ENCODE peak calls at places on chromosomes 13 and 19, in nine cellular contexts. G is HepG2, R is stomach, P is HCT116, U is adrenal gland, H is K562, Z is lower leg skin, K is IMR-90, J is heart left ventricle. T is an unnamed sample.

GRCh38 chr13:48334534-48335127 is 31.1 kb downstream of the RB1 start:
- DNase-seq in G (peak; percentile 36), R (no peak), P (peak; percentile 19), U (no peak), H (peak; percentile 7), Z (no peak), K (peak; percentile 45), J (no peak), T (peak; percentile 62)

GRCh38 chr13:74287672-74288169 is 153.5 kb upstream of the KLF12 start:
- DNase-seq in G (peak; percentile 89), R (peak; percentile 90), P (no peak), U (peak; percentile 51), H (no peak), Z (peak; percentile 42), K (peak; percentile 64), J (peak; percentile 80), T (peak; percentile 21)

GRCh38 chr13:28100149-28101121 is at the start of gene FLT3:
- DNase-seq in G (no peak), R (peak; percentile 37), P (peak; percentile 51), U (no peak), H (no peak), Z (no peak), K (peak; percentile 38), J (peak; percentile 21), T (peak; percentile 99)

GRCh38 chr13:95713651-95714050 is 36.7 kb downstream of the DNAJC3 start:
- DNase-seq in G (no peak), R (no peak), P (no peak), U (no peak), H (no peak), Z (no peak), K (peak; percentile 27), J (no peak), T (no peak)

GRCh38 chr19:14325134-14325533 is 56.1 kb upstream of the ADGRE5 start:
- DNase-seq in G (no peak), R (no peak), P (no peak), U (no peak), H (no peak), Z (no peak), K (no peak), J (no peak), T (no peak)

GRCh38 chr13:113765241-113765910 is 6.3 kb downstream of the TMEM255B start:
- DNase-seq in G (no peak), R (no peak), P (no peak), U (no peak), H (peak; percentile 30), Z (no peak), K (no peak), J (peak; percentile 3), T (no peak)

GRCh38 chr19:16342002-16342715 is 17.5 kb downstream of the KLF2 start:
- DNase-seq in G (no peak), R (no peak), P (no peak), U (no peak), H (no peak), Z (peak; percentile 63), K (no peak), J (peak; percentile 67), T (peak; percentile 57)

GRCh38 chr13:80164451-80164850 is 176.5 kb downstream of the SPRY2 start:
- DNase-seq in G (no peak), R (no peak), P (no peak), U (no peak), H (no peak), Z (no peak), K (no peak), J (no peak), T (no peak)

GRCh38 chr19:38404858-38405257 is 2.0 kb downstream of the FAM98C start:
- DNase-seq in G (no peak), R (no peak), P (no peak), U (no peak), H (no peak), Z (no peak), K (no peak), J (no peak), T (no peak)

GRCh38 chr13:27619093-27619705 is 1.1 kb downstream of the LNX2 start:
- DNase-seq in G (peak; percentile 34), R (no peak), P (no peak), U (no peak), H (no peak), Z (no peak), K (peak; percentile 55), J (no peak), T (peak; percentile 9)

DNA sequence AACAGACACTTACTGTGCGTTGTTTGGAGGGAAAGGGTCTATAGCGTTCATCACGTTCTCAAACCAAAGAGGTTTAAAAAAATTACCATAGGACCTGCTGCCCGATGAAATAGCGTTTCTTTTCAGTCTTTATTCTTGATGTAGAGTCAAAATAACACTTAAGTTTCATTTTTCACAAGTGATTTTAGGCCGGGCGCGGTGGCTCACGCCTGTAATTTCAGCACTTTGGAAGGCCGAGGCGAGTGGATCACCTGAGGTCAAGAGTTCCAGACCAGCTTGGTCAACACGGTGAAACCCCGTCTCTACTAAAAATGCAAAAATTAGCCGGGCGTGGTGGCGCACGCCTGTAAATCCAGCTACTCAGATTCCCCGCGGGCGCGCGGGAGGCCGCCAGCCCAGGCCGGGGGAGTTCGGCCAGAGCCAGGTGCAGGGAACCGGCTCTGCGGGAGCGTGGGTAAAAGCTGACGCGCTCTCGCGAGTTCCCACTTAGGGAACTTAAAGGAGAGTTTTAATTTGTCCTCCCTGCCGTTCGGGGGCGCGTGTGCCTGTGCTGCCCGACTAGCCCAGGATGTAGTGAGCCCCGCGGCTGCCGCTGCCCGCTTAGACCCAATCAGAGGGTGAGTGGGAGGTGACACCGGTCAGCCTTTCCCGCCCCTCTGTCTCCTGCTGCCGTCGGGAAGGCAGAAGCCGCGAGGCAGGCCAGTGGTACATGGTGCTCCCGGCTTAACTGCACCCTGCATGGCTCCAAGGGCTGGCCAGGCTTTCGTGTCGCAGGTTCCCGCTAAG is 35.8 kb upstream of the NEK3 start:
- DNase-seq in G (no peak), R (peak; percentile 79), P (no peak), U (peak; percentile 74), H (no peak), Z (peak; percentile 59), K (peak; percentile 50), J (peak; percentile 83), T (no peak)
- TF ChIP-seq CTCF in G (no peak), R (no peak), P (no peak), U (no peak), H (no peak), Z (no peak), K (no peak), J (no peak), T (no peak)

GRCh38 chr19:53868892-53869804 is 1.5 kb downstream of the MYADM start:
- DNase-seq in G (peak; percentile 82), R (peak; percentile 90), P (peak; percentile 61), U (peak; percentile 81), H (peak; percentile 95), Z (peak; percentile 81), K (peak; percentile 84), J (peak; percentile 92), T (peak; percentile 95)
- TF ChIP-seq POLR2A in G (peak; percentile 57), R (no peak), P (no peak), U (peak; percentile 9), H (peak; percentile 72), Z (peak; percentile 37), K (peak; percentile 80), J (peak; percentile 60), T (peak; percentile 11)

GRCh38 chr19:56764296-56764695 is 76.2 kb downstream of the PEG3 start:
- DNase-seq in G (peak; percentile 13), R (no peak), P (no peak), U (no peak), H (no peak), Z (no peak), K (no peak), J (no peak), T (no peak)
- TF ChIP-seq CTCF in G (peak; percentile 49), R (no peak), P (no peak), U (no peak), H (no peak), Z (no peak), K (no peak), J (no peak), T (no peak)

DNA sequence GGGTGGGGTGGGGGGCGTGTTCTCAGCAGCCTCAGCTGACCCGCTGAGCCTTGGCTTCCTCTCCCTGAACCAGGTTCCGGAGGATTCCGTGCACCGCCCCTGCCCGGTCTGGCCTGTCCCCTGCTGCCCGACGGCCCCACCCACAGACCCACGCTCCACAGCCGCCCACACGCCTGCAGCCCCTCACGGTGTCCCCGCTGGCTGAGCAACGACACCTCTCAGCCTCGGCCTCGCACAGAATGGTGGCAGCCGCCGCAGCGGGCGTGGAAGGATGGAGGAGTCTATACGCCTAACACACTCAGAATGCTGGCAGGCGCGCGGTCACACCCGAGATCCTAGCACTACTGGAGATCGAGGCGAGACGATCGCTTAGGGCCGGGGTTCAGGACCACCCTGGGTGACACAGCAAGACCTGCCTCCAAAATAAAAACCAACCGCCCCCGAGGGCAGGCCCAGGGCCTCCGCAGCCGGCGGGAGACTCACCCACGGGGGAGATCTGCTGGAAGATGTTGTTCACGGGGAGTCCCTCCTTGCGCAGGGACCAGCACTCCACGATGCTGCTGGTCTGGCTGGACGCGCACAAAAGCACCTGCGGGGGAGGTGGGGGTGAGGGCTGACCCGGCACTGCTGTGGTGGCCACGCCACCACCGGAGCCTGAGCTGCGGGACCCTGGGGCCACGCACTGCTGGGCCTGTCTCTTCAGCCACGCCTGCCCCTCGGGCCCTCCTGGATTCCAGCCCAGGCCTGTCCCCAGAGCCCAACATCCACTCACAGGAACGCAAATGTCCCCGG is 8.4 kb downstream of the MED16 start:
- DNase-seq in G (no peak), R (no peak), P (no peak), U (no peak), H (no peak), Z (no peak), K (no peak), J (no peak), T (no peak)
- TF ChIP-seq POLR2A in G (no peak), R (no peak), P (no peak), U (no peak), H (no peak), Z (no peak), K (no peak), J (no peak), T (no peak)

GRCh38 chr19:47002106-47002766 is 17.4 kb upstream of the NPAS1 start:
- DNase-seq in G (no peak), R (peak; percentile 45), P (no peak), U (no peak), H (no peak), Z (no peak), K (no peak), J (no peak), T (no peak)
- TF ChIP-seq CTCF in G (no peak), R (no peak), P (peak; percentile 5), U (no peak), H (no peak), Z (no peak), K (no peak), J (peak; percentile 9), T (peak; percentile 19)

GRCh38 chr13:21336609-21337008 is 122.5 kb downstream of the ZDHHC20 start:
- DNase-seq in G (no peak), R (no peak), P (no peak), U (no peak), H (no peak), Z (no peak), K (no peak), J (no peak), T (no peak)
- TF ChIP-seq POLR2A in G (no peak), R (no peak), P (no peak), U (no peak), H (no peak), Z (no peak), K (no peak), J (no peak), T (no peak)

GRCh38 chr13:97753942-97754670 is 199.4 kb upstream of the IPO5 start:
- DNase-seq in G (no peak), R (no peak), P (no peak), U (no peak), H (peak; percentile 17), Z (no peak), K (no peak), J (no peak), T (peak; percentile 13)
- TF ChIP-seq CTCF in G (peak; percentile 16), R (no peak), P (no peak), U (no peak), H (peak; percentile 31), Z (no peak), K (no peak), J (no peak), T (peak; percentile 29)